ENCODE peak calls at places on chromosomes 11 and 22, in four cellular contexts. Z is HAP-1, B is mucosa of descending colon, Y is cardiac muscle cell. A is an unnamed sample.

GRCh38 chr11:811446-812245 is 1.9 kb downstream of the RPLP2 start:
- DNase-seq in B (no peak), Y (no peak), Z (no peak), A (no peak)

GRCh38 chr11:3085052-3085451 is 27.8 kb upstream of the CARS1 start:
- DNase-seq in B (no peak), Z (no peak), Y (no peak), A (no peak)

GRCh38 chr11:833849-834311 is 1.1 kb downstream of the CD151 start:
- DNase-seq in Y (no peak), B (peak; percentile 62), Z (no peak), A (peak; percentile 37)

GRCh38 chr11:75919525-75919924 is 104.5 kb downstream of the UVRAG start:
- DNase-seq in Y (no peak), Z (no peak), B (no peak), A (no peak)

GRCh38 chr11:70168405-70168754 is 34.7 kb upstream of the FADD start:
- DNase-seq in B (no peak), Y (no peak), Z (no peak), A (no peak)

GRCh38 chr11:46006418-46007070 is 84.1 kb downstream of the LARGE2 start:
- DNase-seq in Y (peak; percentile 75), B (no peak), Z (peak; percentile 72), A (peak; percentile 10)

GRCh38 chr11:38582151-38582550 is 1984.1 kb upstream of the RAG2 start:
- DNase-seq in B (no peak), Y (no peak), Z (no peak), A (no peak)

GRCh38 chr11:15059132-15059531 is 14.3 kb upstream of the CALCB start:
- DNase-seq in B (no peak), Y (no peak), Z (no peak), A (no peak)

GRCh38 chr22:19817561-19818263 is 37.0 kb downstream of the GNB1L start:
- DNase-seq in B (no peak), Y (no peak), Z (no peak), A (no peak)

GRCh38 chr11:70694371-70694770 is 296.0 kb downstream of the CTTN start:
- DNase-seq in Y (no peak), Z (no peak), B (peak; percentile 16), A (no peak)

GRCh38 chr11:19284881-19285280 is 44.1 kb upstream of the E2F8 start:
- DNase-seq in Y (no peak), Z (no peak), B (no peak), A (no peak)

GRCh38 chr11:33696931-33697638 is 3.5 kb downstream of the C11orf91 start:
- DNase-seq in Y (no peak), Z (no peak), B (no peak), A (peak; percentile 34)

GRCh38 chr11:68838572-68838964 is 3.1 kb downstream of the CPT1A start:
- DNase-seq in Z (no peak), Y (no peak), B (no peak), A (no peak)

GRCh38 chr11:69121021-69121420 is 34.7 kb upstream of the SMIM38 start:
- DNase-seq in Y (no peak), B (no peak), Z (no peak), A (no peak)

GRCh38 chr11:27041141-27041869 is 690 bp downstream of the BBOX1 start:
- DNase-seq in Z (no peak), Y (no peak), B (no peak), A (no peak)

GRCh38 chr11:73288873-73289707 is 17.0 kb downstream of the P2RY6 start:
- DNase-seq in Z (peak; percentile 35), B (peak; percentile 79), Y (peak; percentile 73), A (peak; percentile 98)

GRCh38 chr11:76667271-76667818 is 3.2 kb downstream of the LRRC32 start:
- DNase-seq in B (no peak), Z (no peak), Y (no peak), A (no peak)

GRCh38 chr11:107830915-107831540 is 27.6 kb downstream of the SLC35F2 start:
- DNase-seq in Z (no peak), B (no peak), Y (no peak), A (peak; percentile 31)

GRCh38 chr11:27013741-27014415 is 20.0 kb downstream of the FIBIN start:
- DNase-seq in Z (no peak), Y (no peak), B (no peak), A (no peak)

GRCh38 chr11:73454987-73455386 is 78.8 kb downstream of the RELT start:
- DNase-seq in Y (no peak), B (peak; percentile 44), Z (no peak), A (no peak)

GRCh38 chr22:46791201-46791731 is 28.8 kb downstream of the TBC1D22A start:
- DNase-seq in B (no peak), Z (no peak), Y (no peak), A (no peak)

GRCh38 chr11:12232819-12233601 is 122.6 kb downstream of the MICAL2 start:
- DNase-seq in Y (no peak), B (no peak), Z (no peak), A (no peak)

GRCh38 chr11:59510917-59511589 is at the start of gene OR4D9:
- DNase-seq in B (no peak), Z (peak; percentile 28), Y (no peak), A (no peak)

GRCh38 chr11:44561275-44561781 is 4.1 kb upstream of the CD82 start:
- DNase-seq in B (no peak), Y (no peak), Z (no peak), A (no peak)

GRCh38 chr11:1946812-1947480 is at the start of gene MRPL23:
- DNase-seq in Y (no peak), B (no peak), Z (no peak), A (no peak)

GRCh38 chr11:17513853-17514252 is 30.4 kb downstream of the USH1C start:
- DNase-seq in Z (no peak), Y (no peak), B (no peak), A (no peak)

GRCh38 chr11:3808846-3809623 is 675 bp downstream of the PGAP2 start:
- DNase-seq in B (no peak), Y (peak; percentile 52), Z (peak; percentile 60), A (peak; percentile 35)

GRCh38 chr22:38843716-38844660 is at the start of gene NPTXR:
- DNase-seq in B (no peak), Y (peak; percentile 85), Z (peak; percentile 49), A (no peak)

GRCh38 chr11:6351782-6352181 is 31.5 kb upstream of the CAVIN3 start:
- DNase-seq in Y (no peak), B (no peak), Z (no peak), A (no peak)

GRCh38 chr11:115153135-115153534 is 351.1 kb downstream of the CADM1 start:
- DNase-seq in Z (no peak), Y (no peak), B (no peak), A (no peak)

GRCh38 chr11:94493146-94493442 is 550 bp downstream of the MRE11 start:
- DNase-seq in B (no peak), Z (no peak), Y (no peak), A (no peak)

GRCh38 chr22:43901976-43902643 is 10.3 kb upstream of the PNPLA5 start:
- DNase-seq in Z (no peak), B (no peak), Y (peak; percentile 58), A (peak; percentile 56)

GRCh38 chr11:17548444-17548843 is 1.4 kb downstream of the OTOG start:
- DNase-seq in Y (no peak), Z (no peak), B (no peak), A (no peak)

GRCh38 chr11:9089636-9090035 is 1.8 kb downstream of the SCUBE2 start:
- DNase-seq in Z (no peak), Y (no peak), B (no peak), A (no peak)

GRCh38 chr22:23370251-23370650 is 189.9 kb downstream of the BCR start:
- DNase-seq in Y (no peak), B (no peak), Z (no peak), A (no peak)

GRCh38 chr11:17827006-17827405 is 92.4 kb downstream of the KCNC1 start:
- DNase-seq in B (no peak), Z (no peak), Y (no peak), A (no peak)

GRCh38 chr11:113602483-113602882 is 103.6 kb downstream of the TMPRSS5 start:
- DNase-seq in B (no peak), Y (no peak), Z (no peak), A (no peak)

GRCh38 chr11:46075168-46075567 is 46.1 kb downstream of the PHF21A start:
- DNase-seq in Z (no peak), B (no peak), Y (no peak), A (no peak)

GRCh38 chr11:61580292-61580888 is 486 bp downstream of the SYT7 start:
- DNase-seq in Y (no peak), B (no peak), Z (no peak), A (peak; percentile 55)
- H3K4me3 ChIP-seq in Y (peak overlapping the region; percentile 42), B (no peak overlapping the region), Z (peak overlapping the region; percentile 22), A (peak overlapping the region; percentile 57)

GRCh38 chr11:119691020-119691666 is 37.9 kb downstream of the NECTIN1 start:
- DNase-seq in B (no peak), Z (no peak), Y (no peak), A (no peak)

GRCh38 chr11:119694334-119694733 is 34.7 kb downstream of the NECTIN1 start:
- DNase-seq in Z (no peak), B (no peak), Y (no peak), A (peak; percentile 27)

GRCh38 chr11:119691701-119692546 is 37.1 kb downstream of the NECTIN1 start:
- DNase-seq in B (no peak), Y (no peak), Z (no peak), A (no peak)

GRCh38 chr11:119693253-119693815 is 35.7 kb downstream of the NECTIN1 start:
- DNase-seq in Y (no peak), B (no peak), Z (no peak), A (no peak)

DNA sequence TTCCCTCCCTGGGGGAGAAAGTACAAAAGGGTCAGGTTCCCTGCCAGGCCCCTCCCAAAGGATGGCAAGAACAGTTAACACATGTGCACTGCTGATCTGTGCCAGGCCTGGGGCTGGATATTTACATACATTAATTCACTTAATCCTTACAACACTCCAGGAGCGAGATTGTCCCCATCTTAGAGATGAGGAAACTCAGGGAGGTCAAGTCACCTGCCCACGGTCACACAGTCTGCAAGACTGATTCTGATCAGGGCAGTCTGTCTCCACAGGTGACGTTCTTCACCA is 36.5 kb downstream of the NECTIN1 start:
- DNase-seq in Y (no peak), Z (no peak), B (no peak), A (no peak)
- H3K4me1 ChIP-seq in Y (no peaks in the 10 kb centered on the region), Z (no peaks in the 10 kb centered on the region), B (peaks cover 16% of the 10 kb centered on the region), A (peaks cover 47% of the 10 kb centered on the region)

DNA sequence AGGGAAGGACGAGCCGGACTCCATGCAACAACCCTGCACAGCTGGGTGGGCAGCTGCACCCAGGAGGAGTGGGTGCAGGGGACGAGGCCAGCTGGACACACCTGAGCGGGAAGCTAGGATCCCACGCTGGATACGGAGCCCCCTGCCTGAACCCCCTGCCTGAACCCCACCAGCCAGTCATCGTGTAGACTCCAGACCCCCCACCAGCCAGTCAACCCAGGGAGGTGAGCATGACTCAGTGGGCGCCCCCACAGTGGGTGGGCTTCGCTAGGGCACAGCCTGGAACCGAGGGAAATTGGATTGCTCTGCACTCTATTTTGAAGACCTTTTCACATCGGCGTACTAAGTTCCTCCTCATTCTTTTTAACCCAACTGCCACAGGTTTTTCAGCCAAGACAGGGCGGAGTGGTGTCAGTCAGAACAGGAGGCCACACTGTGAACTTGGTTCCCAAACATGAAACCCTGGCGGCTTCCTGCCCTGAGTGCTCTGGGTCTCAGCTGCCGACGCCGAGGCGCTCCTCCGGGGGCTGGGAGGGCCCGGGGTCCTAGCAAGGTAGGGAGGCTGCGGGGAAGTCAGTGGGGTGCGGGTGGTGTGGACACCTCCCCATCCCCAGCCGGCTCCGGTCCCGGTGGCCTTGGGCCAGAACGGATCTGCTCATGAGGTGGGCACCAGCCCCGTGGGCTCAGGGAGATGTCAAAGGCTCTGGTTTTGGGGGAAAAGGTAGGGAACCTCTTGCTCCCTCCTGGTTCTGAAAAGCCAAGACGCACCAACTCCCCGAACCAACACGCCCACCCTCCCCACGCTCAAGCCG is 57.0 kb downstream of the BRD1 start:
- DNase-seq in B (peak; percentile 31), Z (no peak), Y (no peak), A (no peak)
- H3K4me3 ChIP-seq in B (no peak overlapping the region), Z (no peak overlapping the region), Y (no peak overlapping the region), A (no peak overlapping the region)

GRCh38 chr11:122044086-122044485 is 71.9 kb downstream of the BLID start:
- DNase-seq in Z (no peak), B (no peak), Y (no peak), A (no peak)
- H3K4me1 ChIP-seq in Z (no peaks in the 10 kb centered on the region), B (no peaks in the 10 kb centered on the region), Y (no peaks in the 10 kb centered on the region), A (no peaks in the 10 kb centered on the region)